ENCODE peak calls at places on chromosomes 3 and 15, in ten cellular contexts. Q, Z, H, S, C, B, U, M, T and L are unnamed samples.

GRCh38 chr15:22979699-22980188 is 424 bp downstream of the CYFIP1 start:
- DNase-seq in C (peak; percentile 49), Q (no peak), T (peak; percentile 61), U (no peak), H (no peak), B (peak; percentile 39), Z (no peak), M (no peak), S (no peak), L (peak; percentile 33)

GRCh38 chr3:12643724-12644123 is 20.2 kb downstream of the RAF1 start:
- DNase-seq in H (no peak), M (no peak), Q (no peak), C (no peak), U (no peak), T (no peak), S (peak; percentile 32), B (no peak), Z (no peak), L (no peak)

GRCh38 chr3:127680146-127680661 is 7.5 kb downstream of the ABTB1 start:
- DNase-seq in S (no peak), U (no peak), B (no peak), Z (no peak), T (peak; percentile 12), H (no peak), C (no peak), M (peak; percentile 8), Q (no peak), L (no peak)

GRCh38 chr15:92059036-92059970 is 205.8 kb downstream of the SLCO3A1 start:
- DNase-seq in S (no peak), M (no peak), U (no peak), T (no peak), Z (no peak), H (no peak), B (no peak), C (no peak), Q (no peak), L (no peak)

GRCh38 chr15:39188930-39189329 is 391.9 kb upstream of the THBS1 start:
- DNase-seq in Z (no peak), B (peak; percentile 86), H (peak; percentile 37), U (peak; percentile 77), M (no peak), S (no peak), C (peak; percentile 88), Q (no peak), T (no peak), L (peak; percentile 95)

GRCh38 chr3:187743195-187744141 is 1.8 kb downstream of the BCL6 start:
- DNase-seq in U (no peak), M (no peak), Q (peak; percentile 86), C (peak; percentile 64), T (peak; percentile 82), Z (peak; percentile 20), H (no peak), B (peak; percentile 85), S (no peak), L (peak; percentile 77)

GRCh38 chr15:74869726-74870407 is 3.3 kb downstream of the SCAMP2 start:
- DNase-seq in S (peak; percentile 30), U (no peak), H (no peak), M (peak; percentile 49), Q (peak; percentile 74), Z (peak; percentile 82), C (peak; percentile 55), T (no peak), B (peak; percentile 71), L (peak; percentile 54)

GRCh38 chr3:183653209-183654064 is 18.0 kb downstream of the KLHL24 start:
- DNase-seq in H (no peak), T (no peak), Q (no peak), C (peak; percentile 10), B (no peak), U (no peak), M (no peak), S (no peak), Z (peak; percentile 38), L (peak; percentile 16)

GRCh38 chr15:46091860-46092450 is 457.1 kb downstream of the SQOR start:
- DNase-seq in U (no peak), C (no peak), Q (no peak), M (no peak), T (no peak), S (peak; percentile 56), H (peak; percentile 12), B (peak; percentile 10), Z (no peak), L (peak; percentile 5)

GRCh38 chr3:77325280-77325679 is 285.4 kb downstream of the ROBO2 start:
- DNase-seq in Q (no peak), T (no peak), Z (no peak), B (no peak), C (no peak), H (no peak), M (no peak), S (no peak), U (no peak), L (no peak)

GRCh38 chr3:99751649-99752048 is 66.0 kb upstream of the CMSS1 start:
- DNase-seq in T (no peak), B (peak; percentile 81), C (peak; percentile 91), M (no peak), S (no peak), Q (no peak), H (no peak), Z (no peak), U (no peak), L (peak; percentile 79)

GRCh38 chr15:52496776-52497470 is 31.8 kb downstream of the MYO5A start:
- DNase-seq in H (no peak), M (no peak), Z (no peak), B (no peak), U (no peak), C (peak; percentile 38), T (no peak), Q (no peak), S (no peak), L (no peak)

GRCh38 chr3:111747490-111747889 is 111.6 kb upstream of the PHLDB2 start:
- DNase-seq in S (no peak), T (no peak), H (no peak), M (no peak), Z (no peak), C (peak; percentile 72), U (peak; percentile 63), B (peak; percentile 34), Q (no peak), L (peak; percentile 61)

GRCh38 chr3:44893097-44893496 is 18.7 kb downstream of the TGM4 start:
- DNase-seq in C (peak; percentile 68), H (no peak), Z (no peak), B (peak; percentile 56), M (no peak), S (no peak), T (no peak), U (peak; percentile 45), Q (no peak), L (peak; percentile 57)

GRCh38 chr15:50137893-50138292 is 18.9 kb upstream of the ATP8B4 start:
- DNase-seq in T (no peak), Q (no peak), Z (no peak), U (no peak), M (no peak), H (no peak), C (peak; percentile 19), S (no peak), B (no peak), L (no peak)

GRCh38 chr15:80160570-80161156 is 7.9 kb downstream of the FAH start:
- DNase-seq in M (no peak), Q (peak; percentile 86), T (no peak), Z (peak; percentile 79), U (peak; percentile 72), B (peak; percentile 94), C (peak; percentile 90), S (peak; percentile 87), H (peak; percentile 87), L (peak; percentile 96)

GRCh38 chr15:60751985-60752952 is 273.3 kb upstream of the ICE2 start:
- DNase-seq in H (peak; percentile 96), Q (no peak), Z (no peak), U (no peak), S (no peak), T (peak; percentile 52), B (peak; percentile 88), M (peak; percentile 37), C (peak; percentile 52), L (peak; percentile 95)

GRCh38 chr15:43420435-43420834 is 49.5 kb downstream of the TUBGCP4 start:
- DNase-seq in Q (no peak), Z (no peak), T (no peak), U (no peak), M (no peak), S (no peak), C (no peak), H (no peak), B (no peak), L (no peak)

GRCh38 chr3:146404451-146404850 is 64.9 kb downstream of the PLSCR2 start:
- DNase-seq in B (no peak), T (no peak), U (no peak), H (no peak), C (no peak), M (no peak), Z (no peak), Q (no peak), S (no peak), L (no peak)

GRCh38 chr15:63440756-63441155 is 59.1 kb upstream of the CA12 start:
- DNase-seq in H (no peak), U (no peak), B (no peak), Q (no peak), M (no peak), C (no peak), S (no peak), T (no peak), Z (no peak), L (no peak)
- TF ChIP-seq CTCF in H (no peak), U (no peak), B (no peak), Q (no peak), M (no peak), C (no peak), S (no peak), T (no peak), Z (no peak), L (no peak)

GRCh38 chr15:32886441-32886840 is 168.6 kb downstream of the GREM1 start:
- DNase-seq in T (no peak), Z (no peak), Q (no peak), C (no peak), H (no peak), B (no peak), S (no peak), U (no peak), M (no peak), L (no peak)
- H3K4me3 ChIP-seq in T (no peak overlapping the region), Z (no peak overlapping the region), Q (no peak overlapping the region), C (no peak overlapping the region), H (no peak overlapping the region), B (no peak overlapping the region), S (no peak overlapping the region), U (no peak overlapping the region), M (no peak overlapping the region), L (no peak overlapping the region)

DNA sequence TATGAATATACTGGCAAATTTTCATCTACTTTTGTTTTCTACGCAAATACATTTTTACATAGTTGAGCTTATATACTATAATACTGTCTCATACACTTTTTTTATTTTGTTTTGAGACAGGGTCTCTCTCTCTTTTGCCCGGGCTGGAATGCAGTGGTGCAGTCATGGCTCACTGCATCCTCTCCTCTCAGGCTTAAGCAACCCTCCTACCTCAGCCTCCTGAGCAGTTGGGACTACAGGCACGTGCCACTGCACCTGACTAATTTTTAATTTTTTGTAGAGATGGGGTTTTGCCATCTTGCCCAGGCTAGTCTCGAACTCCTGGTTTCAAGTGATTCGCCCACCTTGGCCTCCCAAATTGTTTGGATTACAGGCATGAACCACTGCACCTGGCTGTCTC is 25.9 kb downstream of the HACL1 start:
- DNase-seq in B (no peak), U (no peak), S (no peak), H (no peak), C (no peak), T (no peak), Q (no peak), Z (no peak), M (no peak), L (no peak)
- TF ChIP-seq CTCF in B (no peak), U (no peak), S (no peak), H (no peak), C (no peak), T (no peak), Q (no peak), Z (no peak), M (no peak), L (no peak)

GRCh38 chr3:192901435-192901834 is 16.2 kb downstream of the MB21D2 start:
- DNase-seq in Z (no peak), Q (no peak), M (no peak), B (peak; percentile 62), T (no peak), H (no peak), S (no peak), U (peak; percentile 92), C (peak; percentile 94), L (peak; percentile 80)
- H3K4me3 ChIP-seq in Z (no peak overlapping the region), Q (no peak overlapping the region), M (no peak overlapping the region), B (no peak overlapping the region), T (no peak overlapping the region), H (no peak overlapping the region), S (no peak overlapping the region), U (no peak overlapping the region), C (no peak overlapping the region), L (no peak overlapping the region)